ENCODE peak calls at places on chromosomes 13 and 19, in six cellular contexts. Z is Panc1, J is heart right ventricle, N is transverse colon, M is esophagus muscularis mucosa, Y is uterus. H is an unnamed sample.

GRCh38 chr13:98443329-98443728 is 133.6 kb downstream of the STK24 start:
- DNase-seq in Z (no peak), J (no peak), N (no peak), M (no peak), Y (no peak), H (no peak)

GRCh38 chr13:30504081-30504480 is 38.3 kb upstream of the HMGB1 start:
- DNase-seq in Z (no peak), J (no peak), N (no peak), M (peak), Y (no peak), H (no peak)

GRCh38 chr13:106497079-106497478 is 38.4 kb downstream of the EFNB2 start:
- DNase-seq in Z (no peak), J (no peak), N (no peak), M (no peak), Y (no peak), H (no peak)

GRCh38 chr13:61453121-61453520 is 37.5 kb upstream of the PCDH20 start:
- DNase-seq in Z (no peak), J (no peak), N (no peak), M (no peak), Y (no peak), H (no peak)

GRCh38 chr19:10892256-10892655 is 20.9 kb downstream of the CARM1 start:
- DNase-seq in Z (no peak), J (no peak), N (no peak), M (no peak), Y (no peak), H (no peak)

GRCh38 chr19:41864374-41864773 is 4.3 kb downstream of the RPS19 start:
- DNase-seq in Z (no peak), J (no peak), N (no peak), M (no peak), Y (no peak), H (no peak)

GRCh38 chr13:110106726-110107125 is 200.2 kb downstream of the COL4A1 start:
- DNase-seq in Z (no peak), J (peak), N (peak), M (peak), Y (peak), H (no peak)

GRCh38 chr19:6736169-6736916 is 1.0 kb downstream of the GPR108 start:
- DNase-seq in Z (no peak), J (peak), N (peak), M (peak), Y (peak), H (peak)

GRCh38 chr13:44350775-44351504 is 22.7 kb upstream of the SERP2 start:
- DNase-seq in Z (no peak), J (no peak), N (no peak), M (no peak), Y (no peak), H (no peak)

GRCh38 chr19:45824041-45824471 is 8.9 kb upstream of the RSPH6A start:
- DNase-seq in Z (no peak), J (no peak), N (no peak), M (no peak), Y (no peak), H (no peak)

GRCh38 chr13:43478178-43478577 is 308.6 kb downstream of the ENOX1 start:
- DNase-seq in Z (no peak), J (no peak), N (no peak), M (no peak), Y (no peak), H (no peak)

GRCh38 chr13:47588676-47589075 is 412.4 kb downstream of the SUCLA2 start:
- DNase-seq in Z (no peak), J (no peak), N (no peak), M (no peak), Y (no peak), H (no peak)
- TF ChIP-seq CTCF in Z (no peak), J (no peak), N (no peak), M (no peak), Y (no peak), H (no peak)

GRCh38 chr13:47594833-47595232 is 406.2 kb downstream of the SUCLA2 start:
- DNase-seq in Z (no peak), J (no peak), N (no peak), M (no peak), Y (no peak), H (no peak)
- TF ChIP-seq CTCF in Z (no peak), J (no peak), N (no peak), M (no peak), Y (no peak), H (no peak)

DNA sequence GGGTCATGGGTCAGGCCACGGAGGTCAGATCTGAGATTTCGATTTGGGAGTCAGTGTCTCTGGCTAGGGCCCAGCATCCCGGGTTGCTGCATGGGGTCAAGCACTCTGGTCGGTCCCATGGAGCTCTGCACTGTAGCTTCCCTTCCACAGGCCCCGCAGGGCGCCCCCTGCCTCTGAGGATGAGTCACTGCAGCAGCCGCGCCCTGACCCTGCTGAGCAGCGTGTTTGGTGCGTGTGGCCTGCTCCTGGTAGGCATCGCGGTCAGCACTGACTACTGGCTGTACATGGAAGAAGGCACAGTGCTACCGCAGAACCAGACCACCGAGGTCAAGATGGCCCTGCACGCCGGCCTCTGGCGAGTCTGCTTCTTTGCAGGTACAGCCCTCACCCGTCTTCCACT is 3.6 kb downstream of the CACNG7 start:
- DNase-seq in Z (no peak), J (no peak), N (no peak), M (no peak), Y (no peak), H (no peak)
- TF ChIP-seq CTCF in Z (peak), J (no peak), N (no peak), M (no peak), Y (no peak), H (peak)

GRCh38 chr13:112343591-112343990 is 32.6 kb upstream of the SPACA7 start:
- DNase-seq in Z (no peak), J (no peak), N (no peak), M (no peak), Y (no peak), H (no peak)

GRCh38 chr13:112345826-112346172 is 30.4 kb upstream of the SPACA7 start:
- DNase-seq in Z (no peak), J (no peak), N (no peak), M (no peak), Y (no peak), H (no peak)

GRCh38 chr13:112346899-112347229 is 29.3 kb upstream of the SPACA7 start:
- DNase-seq in Z (no peak), J (no peak), N (no peak), M (no peak), Y (no peak), H (no peak)

GRCh38 chr13:112348642-112349345 is 27.4 kb upstream of the SPACA7 start:
- DNase-seq in Z (no peak), J (no peak), N (no peak), M (no peak), Y (no peak), H (peak)

DNA sequence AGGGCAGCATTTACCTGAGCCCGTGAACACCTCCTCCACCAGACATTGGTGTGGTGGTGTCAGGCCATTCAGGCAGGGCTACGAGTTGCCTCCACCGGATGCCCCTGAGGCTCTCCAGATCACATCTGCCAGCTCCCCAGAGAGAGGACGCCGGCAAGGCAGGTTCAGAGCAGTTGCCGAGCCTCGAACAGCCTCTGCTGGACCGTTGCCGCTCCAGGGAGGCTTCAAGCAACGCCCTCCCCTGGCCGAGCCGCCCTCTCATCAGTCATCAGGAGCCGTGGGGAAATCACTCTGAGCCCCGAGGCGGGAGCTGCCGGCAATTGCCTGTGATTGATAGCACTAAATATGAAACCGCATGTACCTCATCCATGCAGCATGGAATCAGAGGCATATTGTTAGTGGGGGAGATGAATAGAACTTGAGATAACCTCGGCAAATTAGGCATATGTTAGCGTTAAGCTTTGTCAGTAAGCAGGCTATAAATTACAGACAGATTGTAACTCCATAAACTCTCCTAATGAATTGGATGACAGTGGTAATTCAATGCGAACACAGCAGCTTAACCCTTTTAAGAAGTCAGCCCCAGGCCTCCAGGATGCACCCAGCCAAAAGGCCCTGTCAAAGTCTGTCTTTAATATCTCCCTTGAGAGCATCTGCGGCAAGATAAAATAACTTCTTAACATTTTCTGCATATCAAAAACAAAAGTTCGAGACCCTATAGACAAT is 29.8 kb upstream of the SPACA7 start:
- DNase-seq in Z (no peak), J (no peak), N (no peak), M (no peak), Y (no peak), H (no peak)
- TF ChIP-seq CTCF in Z (no peak), J (no peak), N (no peak), M (no peak), Y (no peak), H (no peak)

DNA sequence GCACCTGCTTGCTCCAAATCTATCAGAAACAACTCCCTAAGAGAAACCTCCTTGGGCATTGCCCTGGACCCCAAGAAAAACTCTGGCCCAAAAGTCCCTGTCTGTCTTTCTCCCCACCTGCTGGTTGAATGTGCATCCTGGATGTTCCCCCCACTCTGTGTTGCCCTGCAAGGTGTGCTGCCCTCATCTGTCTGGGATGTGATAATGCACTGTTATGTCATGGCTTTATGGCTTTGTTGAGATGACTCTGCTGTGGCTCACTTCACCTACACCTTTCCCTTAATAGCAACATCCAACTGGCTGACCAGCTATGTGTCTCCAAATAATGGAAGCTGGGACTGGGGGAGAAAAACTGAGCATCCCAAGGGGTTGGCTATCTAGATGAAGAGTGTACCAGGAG is 2.6 kb downstream of the ZNF20 start:
- DNase-seq in Z (no peak), J (no peak), N (no peak), M (no peak), Y (no peak), H (no peak)
- TF ChIP-seq CTCF in Z (no peak), J (peak), N (no peak), M (peak), Y (no peak), H (no peak)

DNA sequence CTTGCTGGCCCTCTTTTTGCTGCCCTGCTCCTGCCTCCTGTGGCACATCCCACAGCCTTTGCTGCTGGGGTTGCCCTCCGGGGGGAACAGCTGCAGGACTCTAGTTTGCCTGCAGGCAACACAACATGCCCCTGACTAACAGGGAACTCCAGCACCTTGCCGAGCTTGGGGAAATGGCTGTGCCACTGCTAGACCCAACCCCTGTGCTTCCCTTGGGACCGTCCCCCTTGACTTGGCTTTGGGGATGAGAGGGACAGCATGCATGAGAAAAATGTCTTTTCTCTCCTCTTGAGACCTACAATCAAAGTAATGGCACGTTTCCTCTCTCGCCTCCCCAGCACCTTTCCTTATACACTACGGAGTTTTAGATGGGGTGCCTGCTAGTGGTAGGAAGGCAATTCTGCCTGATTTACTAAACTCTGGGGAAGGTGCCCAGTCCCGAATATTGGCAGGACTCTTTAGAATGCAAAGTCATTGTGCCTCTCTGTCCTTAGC is 12.4 kb upstream of the VWA8 start:
- DNase-seq in Z (no peak), J (peak), N (no peak), M (no peak), Y (no peak), H (no peak)
- TF ChIP-seq CTCF in Z (no peak), J (peak), N (no peak), M (no peak), Y (no peak), H (peak)

GRCh38 chr19:3346677-3347353 is 19.6 kb upstream of the NFIC start:
- DNase-seq in Z (no peak), J (peak), N (peak), M (no peak), Y (peak), H (peak)

GRCh38 chr19:3344608-3345598 is 21.5 kb upstream of the NFIC start:
- DNase-seq in Z (no peak), J (no peak), N (no peak), M (no peak), Y (peak), H (no peak)

GRCh38 chr19:3345850-3346460 is 20.4 kb upstream of the NFIC start:
- DNase-seq in Z (no peak), J (no peak), N (no peak), M (no peak), Y (no peak), H (no peak)

GRCh38 chr19:3342246-3342645 is 24.1 kb upstream of the NFIC start:
- DNase-seq in Z (no peak), J (no peak), N (no peak), M (no peak), Y (no peak), H (no peak)

DNA sequence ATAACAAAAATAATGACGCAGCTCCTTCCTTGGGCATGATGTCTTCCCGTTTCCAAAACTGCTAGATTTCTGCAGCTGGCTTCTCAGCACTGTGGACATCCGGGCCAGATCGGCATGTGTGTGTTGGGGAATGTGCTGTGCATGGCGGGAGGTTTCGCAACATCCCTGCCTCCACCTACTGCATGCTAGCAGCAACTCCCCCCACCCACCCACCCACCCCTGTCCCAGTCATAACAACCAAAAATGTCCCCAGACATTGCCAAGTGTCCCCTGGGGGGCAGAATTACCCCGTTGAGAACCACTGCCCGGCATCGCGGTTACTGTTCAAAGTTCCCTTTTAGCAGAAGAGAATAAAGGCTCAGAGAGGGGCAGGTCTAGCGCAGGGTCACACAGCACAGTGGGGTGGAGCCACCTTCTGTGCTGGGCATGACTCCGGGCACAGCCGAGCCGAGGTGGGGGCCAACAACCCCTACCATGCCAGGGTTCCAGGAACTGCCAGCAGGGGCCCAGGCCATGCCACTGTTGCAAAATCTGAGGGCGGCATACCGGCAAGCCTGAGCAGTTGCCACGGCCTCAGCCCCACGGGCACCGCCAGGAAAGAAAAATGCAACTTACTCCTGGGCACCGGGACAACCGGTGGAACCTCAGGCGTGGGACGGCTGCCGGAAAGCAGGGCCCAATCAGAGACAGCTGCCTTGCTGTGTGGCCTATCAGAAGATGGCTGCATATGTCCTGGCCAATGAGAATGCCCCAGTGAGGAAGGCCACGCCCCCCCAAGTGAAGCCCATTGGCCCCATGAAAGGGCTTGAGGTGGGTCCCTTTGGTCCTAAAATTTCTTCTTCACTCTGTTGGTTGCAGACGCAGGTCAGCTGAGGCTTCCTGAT is 22.5 kb upstream of the NFIC start:
- DNase-seq in Z (no peak), J (peak), N (peak), M (peak), Y (peak), H (no peak)
- TF ChIP-seq CTCF in Z (no peak), J (peak), N (no peak), M (peak), Y (peak), H (no peak)

GRCh38 chr19:53311044-53311443 is 22.5 kb upstream of the ZNF845 start:
- DNase-seq in Z (no peak), J (no peak), N (no peak), M (no peak), Y (no peak), H (peak)

GRCh38 chr19:53311897-53312296 is 21.7 kb upstream of the ZNF845 start:
- DNase-seq in Z (no peak), J (no peak), N (no peak), M (no peak), Y (no peak), H (no peak)

DNA sequence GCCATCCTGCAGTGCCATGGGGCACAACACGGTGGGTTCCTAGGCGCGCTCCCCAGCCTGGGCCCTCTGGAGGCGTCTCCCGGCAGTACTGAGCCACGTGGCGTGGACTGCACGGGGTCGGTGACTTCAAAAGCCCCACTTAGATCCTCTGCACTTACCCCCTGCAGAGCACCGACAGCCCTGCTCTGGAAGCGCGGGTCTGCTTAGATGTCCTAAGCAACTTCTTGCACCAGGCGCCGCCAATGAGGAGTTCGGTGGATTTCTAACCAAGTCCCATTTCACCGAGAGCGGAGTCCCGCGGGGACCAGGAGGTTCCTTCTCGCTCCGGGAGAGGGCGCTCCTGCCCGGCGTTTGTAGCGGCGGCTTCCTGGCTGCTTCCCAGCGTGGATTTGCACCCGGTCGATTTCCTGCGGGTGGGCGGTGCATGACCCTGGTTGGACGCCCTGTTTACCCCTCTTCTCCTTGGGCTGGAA is 25.2 kb upstream of the ZNF845 start:
- DNase-seq in Z (no peak), J (no peak), N (no peak), M (no peak), Y (no peak), H (peak)
- TF ChIP-seq CTCF in Z (peak), J (peak), N (no peak), M (peak), Y (peak), H (no peak)

DNA sequence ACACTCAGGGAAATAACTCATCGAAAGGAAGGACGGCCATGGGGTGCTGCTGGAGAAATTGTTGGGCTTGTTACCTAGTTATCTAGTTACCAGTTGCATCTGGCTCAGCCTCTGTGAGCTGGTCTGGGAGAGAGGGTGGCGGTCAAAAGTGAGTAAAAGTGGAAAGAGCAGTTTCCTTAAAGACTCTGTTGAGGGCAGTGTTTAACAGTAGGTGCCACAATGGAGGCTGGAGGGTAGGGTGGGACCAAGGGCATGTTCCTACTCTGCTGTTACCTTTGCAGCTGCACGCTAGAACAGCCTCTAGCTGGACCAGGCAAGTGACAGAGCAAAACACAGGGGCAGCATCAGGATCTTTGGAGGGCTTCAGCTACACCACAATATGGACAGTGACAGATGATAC is 228.8 kb upstream of the STARD13 start:
- DNase-seq in Z (no peak), J (no peak), N (no peak), M (no peak), Y (no peak), H (no peak)
- TF ChIP-seq CTCF in Z (no peak), J (no peak), N (no peak), M (no peak), Y (no peak), H (no peak)

GRCh38 chr19:55460670-55461258 is 678 bp downstream of the ISOC2 start:
- DNase-seq in Z (no peak), J (peak), N (peak), M (peak), Y (peak), H (no peak)

GRCh38 chr19:55461259-55461973 is at the start of gene ISOC2:
- DNase-seq in Z (peak), J (peak), N (peak), M (peak), Y (peak), H (peak)

GRCh38 chr19:55463583-55464031 is 944 bp downstream of the C19orf85 start:
- DNase-seq in Z (no peak), J (no peak), N (no peak), M (no peak), Y (no peak), H (no peak)

GRCh38 chr19:55462722-55463121 is 1.3 kb upstream of the ISOC2 start:
- DNase-seq in Z (no peak), J (no peak), N (no peak), M (no peak), Y (no peak), H (no peak)

GRCh38 chr19:55461974-55462628 is 659 bp upstream of the ISOC2 start:
- DNase-seq in Z (no peak), J (no peak), N (no peak), M (no peak), Y (no peak), H (no peak)
- TF ChIP-seq CTCF in Z (no peak), J (no peak), N (peak), M (no peak), Y (no peak), H (no peak)